ENCODE peak calls at places on chromosomes 16 and 17, in four cellular contexts. M is left ventricle myocardium inferior; E is CD4-positive, CD25-positive, alpha-beta regulatory T cell; N is adipocyte. S is an unnamed sample.
A peak's percentile ranks its signal among the peaks of the same experiment; 100 is the strongest.

GRCh38 chr17:66524848-66525247 is 222.4 kb downstream of the PRKCA start:
- DNase-seq in N (no peak), E (no peak), M (no peak), S (no peak)

GRCh38 chr16:65119905-65120341 is 1.9 kb downstream of the CDH11 start:
- DNase-seq in N (peak; percentile 87), M (no peak), E (no peak), S (no peak)

GRCh38 chr16:70151391-70151790 is 22.2 kb upstream of the CLEC18C start:
- DNase-seq in N (no peak), E (no peak), M (no peak), S (no peak)

GRCh38 chr17:10837987-10838386 is at the start of gene PIRT:
- DNase-seq in M (no peak), N (no peak), E (no peak), S (no peak)

GRCh38 chr17:60153606-60154355 is 4.0 kb downstream of the CA4 start:
- DNase-seq in M (no peak), N (peak; percentile 46), E (no peak), S (no peak)

GRCh38 chr16:4309833-4310266 is 6.0 kb upstream of the GLIS2 start:
- DNase-seq in N (peak; percentile 82), E (peak; percentile 41), M (peak; percentile 54), S (peak; percentile 31)

GRCh38 chr16:79651363-79651762 is 50.8 kb upstream of the MAF start:
- DNase-seq in M (peak; percentile 28), E (no peak), N (no peak), S (no peak)

GRCh38 chr17:44128383-44128782 is 4.9 kb upstream of the HDAC5 start:
- DNase-seq in E (no peak), M (no peak), N (no peak), S (no peak)

GRCh38 chr16:54106078-54106477 is 180.5 kb downstream of the IRX3 start:
- DNase-seq in E (no peak), N (no peak), M (no peak), S (no peak)

GRCh38 chr17:1783834-1784611 is 22.2 kb downstream of the SERPINF1 start:
- DNase-seq in M (peak; percentile 75), E (peak; percentile 28), N (peak; percentile 82), S (no peak)

GRCh38 chr16:9929836-9930235 is 252.4 kb downstream of the GRIN2A start:
- DNase-seq in M (no peak), E (no peak), N (no peak), S (no peak)

GRCh38 chr16:2476741-2477140 is 1.8 kb downstream of the TBC1D24 start:
- DNase-seq in N (no peak), M (no peak), E (no peak), S (no peak)

GRCh38 chr17:68621065-68621464 is 19.9 kb upstream of the FAM20A start:
- DNase-seq in N (peak; percentile 69), E (no peak), M (no peak), S (no peak)

GRCh38 chr16:53085539-53086450 is 31.0 kb downstream of the CHD9 start:
- DNase-seq in E (no peak), M (no peak), N (peak; percentile 90), S (no peak)

GRCh38 chr17:47652570-47652969 is 2.9 kb downstream of the KPNB1 start:
- DNase-seq in M (no peak), E (no peak), N (no peak), S (no peak)

GRCh38 chr16:68539704-68540370 is 746 bp downstream of the ZFP90 start:
- DNase-seq in M (no peak), E (no peak), N (peak; percentile 44), S (no peak)

GRCh38 chr16:67092227-67092626 is 17.5 kb upstream of the PHAF1 start:
- DNase-seq in E (no peak), N (peak; percentile 80), M (no peak), S (no peak)

GRCh38 chr16:87603684-87604571 is 1.6 kb downstream of the JPH3 start:
- DNase-seq in E (no peak), N (no peak), M (no peak), S (no peak)

GRCh38 chr17:45225051-45225700 is 3.5 kb downstream of the FMNL1 start:
- DNase-seq in E (no peak), M (no peak), N (no peak), S (peak; percentile 57)
- H3K4me1 ChIP-seq in E (peaks cover 84% of the 10 kb centered on the region), M (peaks cover 92% of the 10 kb centered on the region), N (peaks cover 22% of the 10 kb centered on the region), S (peaks cover 73% of the 10 kb centered on the region)

GRCh38 chr17:491086-492014 is 138.7 kb upstream of the RPH3AL start:
- DNase-seq in N (peak; percentile 92), M (peak; percentile 60), E (peak; percentile 50), S (peak; percentile 19)

GRCh38 chr17:493666-494065 is 141.1 kb upstream of the RPH3AL start:
- DNase-seq in M (no peak), E (no peak), N (no peak), S (no peak)

GRCh38 chr17:494601-495195 is 142.1 kb upstream of the RPH3AL start:
- DNase-seq in N (no peak), M (no peak), E (no peak), S (no peak)

GRCh38 chr17:489758-490329 is 137.2 kb upstream of the RPH3AL start:
- DNase-seq in M (no peak), N (peak; percentile 51), E (peak; percentile 74), S (peak; percentile 53)

GRCh38 chr17:492015-492399 is 139.4 kb upstream of the RPH3AL start:
- DNase-seq in M (no peak), E (no peak), N (no peak), S (no peak)
- H3K4me3 ChIP-seq in M (peak overlapping the region; percentile 70), E (no peak overlapping the region), N (no peak overlapping the region), S (no peak overlapping the region)

DNA sequence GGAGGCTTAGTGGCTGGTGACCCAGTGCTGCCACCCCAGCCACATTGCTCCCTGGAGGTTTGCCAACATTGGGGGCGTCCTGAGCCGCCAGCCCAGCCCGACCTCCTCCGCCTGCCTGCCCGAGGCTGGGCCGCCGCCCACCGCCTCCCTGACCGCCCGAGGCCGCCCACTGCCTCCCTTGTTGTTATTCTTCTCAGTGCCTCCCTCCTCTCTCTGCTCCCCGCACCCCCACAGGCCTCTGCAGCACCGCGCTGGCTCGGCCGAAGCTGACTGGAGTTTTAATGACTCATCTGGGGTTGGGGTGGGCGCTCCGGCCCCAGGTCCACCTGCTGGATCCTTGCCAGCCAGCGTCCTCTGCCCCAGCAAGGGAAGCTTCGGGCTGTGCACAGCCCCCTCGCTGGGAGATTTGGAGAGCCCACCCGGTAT is 102.5 kb downstream of the RBFOX3 start:
- DNase-seq in N (no peak), M (no peak), E (no peak), S (no peak)
- H3K27me3 ChIP-seq in N (peaks cover 11% of the 10 kb centered on the region), M (peaks cover 79% of the 10 kb centered on the region), E (no peaks in the 10 kb centered on the region), S (no peaks in the 10 kb centered on the region)

GRCh38 chr17:77320501-77321256 is 179.9 kb downstream of the SEC14L1 start:
- DNase-seq in M (no peak), N (peak; percentile 85), E (no peak), S (no peak)

GRCh38 chr17:77322284-77322533 is 181.4 kb downstream of the SEC14L1 start:
- DNase-seq in N (peak; percentile 54), E (no peak), M (no peak), S (no peak)

GRCh38 chr17:77324227-77324626 is 183.5 kb downstream of the SEC14L1 start:
- DNase-seq in E (no peak), M (no peak), N (no peak), S (no peak)

GRCh38 chr17:77323413-77324171 is 182.8 kb downstream of the SEC14L1 start:
- DNase-seq in N (peak; percentile 46), E (no peak), M (no peak), S (no peak)

DNA sequence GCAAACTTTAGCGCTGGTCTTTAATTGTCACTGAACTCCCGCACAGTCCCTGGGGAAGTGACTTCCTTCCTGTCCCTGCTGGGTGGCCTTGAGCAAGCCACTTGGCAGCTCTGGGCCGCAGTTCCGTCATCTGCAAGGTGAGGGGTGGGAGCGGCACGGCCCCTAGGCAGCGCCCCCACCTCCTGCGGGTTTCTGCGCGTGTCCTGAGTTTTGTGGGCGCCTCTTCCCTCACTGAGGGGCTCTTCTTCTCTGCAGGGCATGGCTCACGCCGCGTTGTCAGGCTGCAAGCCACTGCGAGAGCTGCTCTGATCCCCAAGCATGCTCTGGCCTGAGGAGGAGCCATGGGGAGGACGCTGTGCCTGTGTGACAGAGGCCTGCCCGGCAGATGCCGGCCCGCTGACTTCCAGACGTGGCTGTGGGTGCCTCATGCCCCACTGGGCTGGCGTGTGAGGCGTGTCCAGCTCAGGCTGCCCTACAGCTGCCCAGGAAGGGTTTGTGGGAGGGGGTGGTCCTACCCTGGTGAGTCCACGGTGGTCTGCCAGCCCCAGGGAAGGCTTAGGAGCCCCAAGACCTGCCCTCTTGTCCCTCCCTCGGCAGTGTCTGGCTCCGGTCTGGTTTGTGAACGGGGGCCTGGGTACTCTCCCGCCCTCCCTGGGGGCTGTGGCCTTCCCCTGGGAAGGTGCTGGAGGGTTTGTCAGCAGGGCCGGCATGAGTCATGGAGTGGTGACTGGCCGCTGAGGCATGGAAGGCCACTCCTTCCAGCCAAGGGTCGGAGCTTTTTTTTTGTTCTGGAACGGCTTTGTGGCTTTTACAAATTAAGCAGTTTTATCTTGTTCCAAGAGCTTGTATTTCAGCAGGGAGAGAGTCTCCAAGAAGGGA is 182.0 kb downstream of the SEC14L1 start:
- DNase-seq in M (peak; percentile 83), N (peak; percentile 98), E (no peak), S (no peak)
- H3K4me1 ChIP-seq in M (peaks cover 72% of the 10 kb centered on the region), N (peaks cover 58% of the 10 kb centered on the region), E (peaks cover 45% of the 10 kb centered on the region), S (peaks cover 49% of the 10 kb centered on the region)

GRCh38 chr16:30533748-30534367 is 800 bp downstream of the ZNF747 start:
- DNase-seq in M (no peak), E (no peak), N (no peak), S (no peak)

GRCh38 chr16:30535777-30536190 is 1.1 kb upstream of the ZNF747 start:
- DNase-seq in M (peak; percentile 70), E (peak; percentile 45), N (peak; percentile 55), S (peak; percentile 28)

GRCh38 chr16:30533146-30533522 is 1.5 kb downstream of the ZNF747 start:
- DNase-seq in N (no peak), E (no peak), M (no peak), S (no peak)

GRCh38 chr16:30535106-30535776 is 583 bp upstream of the ZNF747 start:
- DNase-seq in M (no peak), E (no peak), N (peak; percentile 43), S (no peak)

GRCh38 chr16:30534368-30535105 is at the start of gene ZNF747:
- DNase-seq in M (peak; percentile 94), E (peak; percentile 91), N (peak; percentile 92), S (peak; percentile 87)
- H3K4me3 ChIP-seq in M (peak within 1 kb of the TSS; percentile 93), E (peak within 1 kb of the TSS; percentile 94), N (peak within 1 kb of the TSS; percentile 87), S (peak within 1 kb of the TSS; percentile 70)

DNA sequence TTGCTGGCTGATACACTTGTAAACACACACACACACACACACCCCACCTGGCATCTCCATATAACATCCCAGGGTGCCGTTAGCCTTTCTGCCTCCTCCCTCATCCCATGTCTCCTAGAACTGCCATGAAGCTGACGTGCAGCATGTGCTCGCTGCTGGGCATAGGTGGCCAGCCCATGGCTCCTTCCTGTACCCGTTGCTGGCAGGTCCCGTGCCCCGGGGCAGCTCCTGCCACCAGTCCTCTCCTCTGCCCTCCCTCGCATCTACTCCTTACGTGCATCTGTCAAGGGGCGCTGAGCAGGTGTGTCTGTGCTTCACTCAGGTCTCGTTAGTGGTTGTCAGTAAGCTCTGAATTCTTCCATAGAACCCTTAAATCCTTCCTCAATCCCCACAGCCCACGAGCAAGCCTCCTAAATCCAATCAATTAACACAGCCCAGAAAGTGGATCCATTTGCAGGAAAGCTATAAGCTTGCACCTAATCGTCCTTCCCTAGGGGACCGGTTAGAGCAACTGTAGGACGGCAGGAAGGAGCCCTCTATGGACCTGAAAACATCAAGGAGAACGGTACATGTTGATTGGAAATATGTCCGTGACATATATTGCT is 218.1 kb upstream of the FOXF1 start:
- DNase-seq in E (no peak), N (no peak), M (no peak), S (no peak)
- H3K27me3 ChIP-seq in E (peaks cover 22% of the 10 kb centered on the region), N (peaks cover 97% of the 10 kb centered on the region), M (peaks cover 100% of the 10 kb centered on the region), S (peaks cover 13% of the 10 kb centered on the region)